ENCODE peak calls at places on chromosomes 7 and 10, in seven cellular contexts. One of them, this sample, is unnamed.

GRCh38 chr7:120993575-120994191 is 5.2 kb downstream of the CPED1 start:
- DNase-seq in activated CD8-positive, alpha-beta memory T cell treated with anti-CD3 and anti-CD28 coated beads for 1 hour: no peak
- DNase-seq in HT1080: peak
- DNase-seq in ascending aorta: no peak
- DNase-seq in T-helper 1 cell: no peak
- DNase-seq in hypothalamus: no peak
- DNase-seq in kidney epithelial cell: no peak
- DNase-seq in this sample: no peak

GRCh38 chr7:50068850-50069551 is 24.0 kb downstream of the ZPBP start:
- DNase-seq in activated CD8-positive, alpha-beta memory T cell treated with anti-CD3 and anti-CD28 coated beads for 1 hour: no peak
- DNase-seq in HT1080: peak
- DNase-seq in ascending aorta: no peak
- DNase-seq in T-helper 1 cell: no peak
- DNase-seq in hypothalamus: no peak
- DNase-seq in kidney epithelial cell: peak
- DNase-seq in this sample: peak

GRCh38 chr10:15072358-15072757 is 16.2 kb downstream of the ACBD7 start:
- DNase-seq in activated CD8-positive, alpha-beta memory T cell treated with anti-CD3 and anti-CD28 coated beads for 1 hour: no peak
- DNase-seq in HT1080: no peak
- DNase-seq in ascending aorta: no peak
- DNase-seq in T-helper 1 cell: no peak
- DNase-seq in hypothalamus: no peak
- DNase-seq in kidney epithelial cell: no peak
- DNase-seq in this sample: no peak

GRCh38 chr10:110434477-110435096 is 63.1 kb upstream of the DUSP5 start:
- DNase-seq in activated CD8-positive, alpha-beta memory T cell treated with anti-CD3 and anti-CD28 coated beads for 1 hour: no peak
- DNase-seq in HT1080: no peak
- DNase-seq in ascending aorta: peak
- DNase-seq in T-helper 1 cell: no peak
- DNase-seq in hypothalamus: no peak
- DNase-seq in kidney epithelial cell: no peak
- DNase-seq in this sample: no peak

GRCh38 chr10:79047875-79048638 is 20.7 kb upstream of the ZMIZ1 start:
- DNase-seq in activated CD8-positive, alpha-beta memory T cell treated with anti-CD3 and anti-CD28 coated beads for 1 hour: no peak
- DNase-seq in HT1080: no peak
- DNase-seq in ascending aorta: peak
- DNase-seq in T-helper 1 cell: no peak
- DNase-seq in hypothalamus: no peak
- DNase-seq in kidney epithelial cell: no peak
- DNase-seq in this sample: no peak

GRCh38 chr7:17021205-17021604 is 139.4 kb upstream of the AGR3 start:
- DNase-seq in activated CD8-positive, alpha-beta memory T cell treated with anti-CD3 and anti-CD28 coated beads for 1 hour: no peak
- DNase-seq in HT1080: no peak
- DNase-seq in ascending aorta: no peak
- DNase-seq in T-helper 1 cell: no peak
- DNase-seq in hypothalamus: no peak
- DNase-seq in kidney epithelial cell: no peak
- DNase-seq in this sample: peak

GRCh38 chr10:5563991-5564536 is 39.3 kb downstream of the CALML3 start:
- DNase-seq in activated CD8-positive, alpha-beta memory T cell treated with anti-CD3 and anti-CD28 coated beads for 1 hour: no peak
- DNase-seq in HT1080: peak
- DNase-seq in ascending aorta: peak
- DNase-seq in T-helper 1 cell: no peak
- DNase-seq in hypothalamus: no peak
- DNase-seq in kidney epithelial cell: no peak
- DNase-seq in this sample: no peak

GRCh38 chr10:133208466-133208865 is 21.6 kb upstream of the UTF1 start:
- DNase-seq in activated CD8-positive, alpha-beta memory T cell treated with anti-CD3 and anti-CD28 coated beads for 1 hour: no peak
- DNase-seq in HT1080: no peak
- DNase-seq in ascending aorta: no peak
- DNase-seq in T-helper 1 cell: no peak
- DNase-seq in hypothalamus: no peak
- DNase-seq in kidney epithelial cell: no peak
- DNase-seq in this sample: no peak

GRCh38 chr10:42476101-42476500 is 162.3 kb downstream of the ZNF33B start:
- DNase-seq in activated CD8-positive, alpha-beta memory T cell treated with anti-CD3 and anti-CD28 coated beads for 1 hour: no peak
- DNase-seq in HT1080: no peak
- DNase-seq in ascending aorta: no peak
- DNase-seq in T-helper 1 cell: no peak
- DNase-seq in hypothalamus: no peak
- DNase-seq in kidney epithelial cell: no peak
- DNase-seq in this sample: no peak

This sample was measured in epithelial cell of proximal tubule.